ENCODE peak calls at places on chromosomes 16 and 17, in ten cellular contexts. W is body of pancreas, Z is esophagus squamous epithelium, R is Peyer's patch, P is heart left ventricle, F is A549, K is breast epithelium, H is transverse colon, X is stomach, U is uterus. V is an unnamed sample.

GRCh38 chr17:48603959-48604769 is 622 bp downstream of the HOXB6 start:
- DNase-seq in W (no peak), Z (no peak), R (peak; percentile 84), P (no peak), F (peak; percentile 96), K (no peak), H (peak; percentile 75), X (no peak), U (no peak), V (no peak)

GRCh38 chr17:6078370-6078950 is 8.3 kb downstream of the WSCD1 start:
- DNase-seq in W (no peak), Z (no peak), R (no peak), P (no peak), F (no peak), K (no peak), H (no peak), X (no peak), U (no peak), V (no peak)

GRCh38 chr17:62611308-62611707 is 16.2 kb upstream of the MRC2 start:
- DNase-seq in W (no peak), Z (no peak), R (no peak), P (no peak), F (no peak), K (no peak), H (no peak), X (no peak), U (no peak), V (no peak)

GRCh38 chr16:1871974-1872635 is at the start of gene MEIOB:
- DNase-seq in W (peak; percentile 42), Z (no peak), R (peak; percentile 59), P (no peak), F (peak; percentile 46), K (no peak), H (peak; percentile 30), X (no peak), U (no peak), V (peak; percentile 67)

GRCh38 chr16:22078656-22079055 is 13.7 kb upstream of the VWA3A start:
- DNase-seq in W (no peak), Z (no peak), R (no peak), P (no peak), F (no peak), K (no peak), H (no peak), X (no peak), U (no peak), V (no peak)

GRCh38 chr17:68868708-68869107 is 86.5 kb downstream of the ABCA8 start:
- DNase-seq in W (peak; percentile 28), Z (no peak), R (no peak), P (no peak), F (no peak), K (no peak), H (no peak), X (no peak), U (no peak), V (no peak)

GRCh38 chr17:72119963-72120877 is 600 bp upstream of the SOX9 start:
- DNase-seq in W (peak; percentile 62), Z (no peak), R (peak; percentile 73), P (peak; percentile 69), F (peak; percentile 59), K (peak; percentile 57), H (peak; percentile 53), X (peak; percentile 52), U (no peak), V (no peak)

GRCh38 chr16:3101841-3102470 is 2.9 kb upstream of the ZSCAN10 start:
- DNase-seq in W (no peak), Z (no peak), R (no peak), P (peak; percentile 62), F (no peak), K (no peak), H (no peak), X (no peak), U (no peak), V (peak; percentile 39)

GRCh38 chr17:43398724-43399595 is at the start of gene ARL4D:
- DNase-seq in W (peak; percentile 87), Z (no peak), R (peak; percentile 81), P (peak; percentile 95), F (peak; percentile 85), K (peak; percentile 80), H (peak; percentile 92), X (peak; percentile 91), U (peak; percentile 91), V (peak; percentile 89)

DNA sequence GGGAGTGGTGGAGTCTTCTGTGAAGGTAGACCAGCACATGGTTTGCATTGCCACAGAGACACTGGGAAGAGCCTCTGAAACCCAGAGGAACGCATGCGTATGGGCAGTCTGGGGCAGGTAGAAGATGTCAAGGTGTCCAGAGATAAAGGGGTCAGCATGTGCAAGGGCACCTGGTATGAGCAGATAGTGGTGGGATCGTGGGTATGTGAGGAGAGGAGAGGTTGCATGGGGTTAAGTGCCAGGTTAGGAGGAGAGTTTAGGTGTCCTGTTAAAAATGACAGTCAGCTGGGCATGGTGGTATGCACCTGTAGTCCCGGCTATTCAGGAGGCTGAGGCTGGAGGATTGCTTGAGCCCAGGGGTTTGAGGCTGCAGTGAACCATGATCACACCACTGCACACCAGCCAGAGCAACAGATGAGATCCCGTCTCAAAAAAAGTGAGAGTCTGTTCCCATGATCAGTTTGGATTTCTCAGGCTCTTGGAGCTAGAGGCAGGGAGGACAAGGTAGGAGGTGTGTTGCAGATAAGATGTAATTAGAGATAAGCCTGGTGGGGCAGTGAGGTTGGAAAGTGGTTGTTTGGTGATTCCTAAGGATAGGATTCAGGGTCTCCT is 3.0 kb downstream of the PYCARD start:
- DNase-seq in W (no peak), Z (no peak), R (no peak), P (no peak), F (no peak), K (no peak), H (no peak), X (no peak), U (no peak), V (no peak)
- TF ChIP-seq POLR2A in W (no peak), Z (no peak), R (no peak), P (no peak), F (no peak), K (no peak), H (no peak), X (no peak), U (no peak), V (no peak)

GRCh38 chr16:81549547-81550411 is 105.2 kb downstream of the CMIP start:
- DNase-seq in W (no peak), Z (no peak), R (no peak), P (peak; percentile 4), F (no peak), K (no peak), H (no peak), X (no peak), U (no peak), V (no peak)
- TF ChIP-seq POLR2A in W (no peak), Z (no peak), R (no peak), P (no peak), F (no peak), K (no peak), H (no peak), X (no peak), U (no peak), V (no peak)

DNA sequence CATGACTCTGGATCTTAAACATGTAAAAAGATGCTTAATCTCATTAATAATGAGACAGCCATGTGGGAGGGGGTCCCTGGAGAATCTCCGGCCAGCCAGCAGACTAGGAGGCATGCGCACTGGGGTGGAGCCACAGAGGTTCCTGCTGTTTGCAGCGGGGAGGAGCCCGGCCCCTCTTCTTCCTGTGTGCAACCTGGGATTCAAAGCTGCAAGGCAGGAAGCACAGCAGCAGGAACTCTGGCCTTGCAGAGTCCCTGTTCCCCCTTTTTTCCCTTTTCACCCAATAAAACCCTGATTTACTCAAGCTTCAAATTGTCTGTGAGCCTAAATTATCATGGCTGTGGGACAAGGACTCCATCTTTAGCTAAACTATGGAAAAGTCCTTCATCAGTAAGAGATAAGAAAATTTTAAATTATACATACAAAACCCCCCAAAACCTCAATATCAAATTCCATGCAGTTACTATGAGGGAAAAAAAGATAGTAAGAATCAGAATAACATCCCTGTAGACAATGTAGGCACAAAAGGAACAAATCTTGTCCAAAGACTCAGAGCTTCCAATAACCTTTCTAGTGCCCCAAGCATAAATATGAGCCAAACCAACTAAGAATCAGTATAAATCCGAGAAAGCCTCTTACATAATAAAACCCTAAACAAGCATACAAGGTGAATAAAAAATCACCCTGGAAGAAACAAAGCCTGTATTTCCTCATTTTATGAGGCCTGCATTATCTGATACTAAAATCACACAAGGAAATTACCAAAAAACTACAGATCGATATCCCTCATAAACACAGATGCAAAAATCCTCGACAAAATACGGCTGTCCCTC is 12.1 kb downstream of the CFDP1 start:
- DNase-seq in W (peak; percentile 69), Z (no peak), R (peak; percentile 78), P (peak; percentile 92), F (no peak), K (no peak), H (peak; percentile 82), X (peak; percentile 70), U (peak; percentile 73), V (peak; percentile 11)
- TF ChIP-seq POLR2A in W (no peak), Z (no peak), R (no peak), P (no peak), F (peak; percentile 15), K (no peak), H (peak; percentile 33), X (no peak), U (no peak), V (no peak)

GRCh38 chr17:2143332-2143731 is 88.4 kb downstream of the HIC1 start:
- DNase-seq in W (no peak), Z (no peak), R (no peak), P (no peak), F (no peak), K (no peak), H (no peak), X (no peak), U (no peak), V (no peak)

GRCh38 chr17:2140683-2141082 is 85.8 kb downstream of the HIC1 start:
- DNase-seq in W (no peak), Z (no peak), R (no peak), P (no peak), F (no peak), K (no peak), H (no peak), X (no peak), U (no peak), V (no peak)

GRCh38 chr17:2138768-2139167 is 83.9 kb downstream of the HIC1 start:
- DNase-seq in W (no peak), Z (no peak), R (no peak), P (peak; percentile 45), F (no peak), K (peak; percentile 68), H (peak; percentile 31), X (no peak), U (no peak), V (peak; percentile 27)

GRCh38 chr17:2138318-2138717 is 83.4 kb downstream of the HIC1 start:
- DNase-seq in W (peak; percentile 20), Z (no peak), R (no peak), P (no peak), F (no peak), K (no peak), H (peak; percentile 45), X (no peak), U (no peak), V (peak; percentile 6)

DNA sequence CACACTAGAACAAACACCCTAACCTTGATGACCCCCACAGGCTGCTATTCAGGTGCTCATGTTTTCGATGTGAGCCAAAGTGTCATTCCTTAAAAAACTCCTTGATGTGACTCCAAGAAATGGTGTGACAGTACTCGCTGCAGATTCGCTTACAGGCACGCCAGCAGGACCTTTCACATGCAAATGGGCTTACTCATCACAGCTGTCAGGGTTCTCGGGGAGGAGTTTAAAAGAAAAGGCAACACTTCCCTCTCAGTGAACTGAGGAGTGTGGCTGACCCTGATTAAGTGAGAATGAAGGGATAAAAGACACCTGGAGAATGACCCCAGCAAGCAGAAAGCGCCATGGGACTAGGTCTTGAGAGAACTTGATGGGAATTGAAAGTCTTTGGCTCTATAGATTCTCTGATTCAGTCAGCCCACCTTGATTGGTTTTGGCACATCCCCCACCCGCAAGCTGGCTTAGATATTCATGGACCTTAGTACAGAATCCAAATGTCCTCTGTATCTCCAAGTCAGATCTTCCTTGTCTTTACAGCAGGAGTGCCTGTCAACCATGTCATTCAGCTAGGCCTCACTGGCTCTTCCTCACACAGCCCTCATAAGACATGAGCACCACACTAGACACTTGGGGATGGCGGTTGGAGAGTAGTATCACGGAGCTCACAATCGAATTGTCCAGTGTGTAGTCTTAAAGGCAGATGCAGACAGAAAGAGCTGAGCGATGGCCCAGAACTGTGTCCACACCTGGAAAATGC is 82.6 kb downstream of the HIC1 start:
- DNase-seq in W (peak; percentile 65), Z (no peak), R (no peak), P (no peak), F (no peak), K (no peak), H (peak; percentile 30), X (no peak), U (no peak), V (no peak)
- TF ChIP-seq POLR2A in W (no peak), Z (no peak), R (no peak), P (no peak), F (no peak), K (no peak), H (no peak), X (no peak), U (no peak), V (no peak)